ENCODE peak calls at places on chromosomes 12 and 14, in eight cellular contexts. L, F, W, S, J, Z, G and E are unnamed samples.

GRCh38 chr12:88642675-88643431 is 62.6 kb upstream of the KITLG start:
- DNase-seq in Z (no peak), F (no peak), L (no peak), J (no peak), G (no peak), S (no peak), W (no peak), E (no peak)

GRCh38 chr14:52422650-52423356 is 108.7 kb downstream of the PTGER2 start:
- DNase-seq in F (no peak), Z (no peak), W (no peak), S (no peak), J (no peak), G (no peak), L (no peak), E (no peak)

GRCh38 chr12:88600272-88600671 is 20.0 kb upstream of the KITLG start:
- DNase-seq in J (no peak), W (no peak), F (peak), S (no peak), L (no peak), Z (no peak), G (peak), E (no peak)

GRCh38 chr14:77085538-77085937 is 12.5 kb upstream of the CIPC start:
- DNase-seq in L (no peak), W (no peak), F (no peak), G (no peak), J (no peak), S (no peak), Z (no peak), E (no peak)

GRCh38 chr14:106294324-106294723 is 767.9 kb downstream of the TMEM121 start:
- DNase-seq in J (no peak), W (no peak), Z (no peak), L (no peak), F (no peak), G (no peak), S (no peak), E (no peak)

GRCh38 chr12:23084236-23084995 is 459.4 kb downstream of the ETNK1 start:
- DNase-seq in S (no peak), F (peak), G (peak), L (no peak), Z (no peak), W (peak), J (peak), E (no peak)

GRCh38 chr14:57461777-57462320 is 31.8 kb downstream of the CCDC198 start:
- DNase-seq in G (no peak), Z (no peak), F (no peak), W (no peak), L (no peak), J (no peak), S (no peak), E (no peak)

GRCh38 chr12:77736219-77736965 is 94.3 kb upstream of the NAV3 start:
- DNase-seq in G (no peak), F (no peak), S (no peak), W (no peak), L (no peak), J (no peak), Z (no peak), E (no peak)

GRCh38 chr12:62400135-62400534 is 66.5 kb upstream of the MON2 start:
- DNase-seq in J (no peak), L (no peak), F (no peak), Z (no peak), G (peak), S (no peak), W (no peak), E (no peak)

GRCh38 chr12:11778703-11779102 is 129.2 kb downstream of the ETV6 start:
- DNase-seq in G (no peak), L (no peak), Z (no peak), W (no peak), F (no peak), J (no peak), S (no peak), E (no peak)

GRCh38 chr14:67837011-67837624 is 17.5 kb downstream of the RAD51B start:
- DNase-seq in S (peak), W (peak), F (peak), L (peak), J (no peak), Z (no peak), G (peak), E (no peak)